ENCODE peak calls at places on chromosomes 11 and 22, in nine cellular contexts. One of them, this sample, is unnamed.

GRCh38 chr22:45007946-45008852 is 1.6 kb downstream of the PHF21B start:
- DNase-seq in stomach: no peak
- DNase-seq in AG09309: no peak
- DNase-seq in transverse colon: no peak
- DNase-seq in spleen: no peak
- DNase-seq in breast epithelium: no peak
- DNase-seq in CD8-positive, alpha-beta T cell: no peak
- DNase-seq in colonic mucosa: no peak
- DNase-seq in HFF-Myc: no peak
- DNase-seq in this sample: no peak

GRCh38 chr22:44622147-44622427 is 79.9 kb upstream of the PRR5 start:
- DNase-seq in stomach: no peak
- DNase-seq in AG09309: no peak
- DNase-seq in transverse colon: no peak
- DNase-seq in spleen: peak
- DNase-seq in breast epithelium: no peak
- DNase-seq in CD8-positive, alpha-beta T cell: no peak
- DNase-seq in colonic mucosa: no peak
- DNase-seq in HFF-Myc: no peak
- DNase-seq in this sample: no peak

GRCh38 chr11:76161261-76161961 is 44.9 kb downstream of the WNT11 start:
- DNase-seq in stomach: no peak
- DNase-seq in AG09309: no peak
- DNase-seq in transverse colon: no peak
- DNase-seq in spleen: peak
- DNase-seq in breast epithelium: no peak
- DNase-seq in CD8-positive, alpha-beta T cell: no peak
- DNase-seq in colonic mucosa: no peak
- DNase-seq in HFF-Myc: peak
- DNase-seq in this sample: no peak

GRCh38 chr11:123065634-123066033 is 3.7 kb upstream of the HSPA8 start:
- DNase-seq in stomach: no peak
- DNase-seq in AG09309: peak
- DNase-seq in transverse colon: no peak
- DNase-seq in spleen: no peak
- DNase-seq in breast epithelium: no peak
- DNase-seq in CD8-positive, alpha-beta T cell: no peak
- DNase-seq in colonic mucosa: no peak
- DNase-seq in HFF-Myc: no peak
- DNase-seq in this sample: no peak

GRCh38 chr11:31106963-31107576 is 262.5 kb downstream of the DCDC1 start:
- DNase-seq in stomach: peak
- DNase-seq in AG09309: no peak
- DNase-seq in transverse colon: peak
- DNase-seq in spleen: no peak
- DNase-seq in breast epithelium: peak
- DNase-seq in CD8-positive, alpha-beta T cell: peak
- DNase-seq in colonic mucosa: peak
- DNase-seq in HFF-Myc: no peak
- DNase-seq in this sample: peak

GRCh38 chr11:120235024-120235628 is 4.8 kb upstream of the POU2F3 start:
- DNase-seq in stomach: peak
- DNase-seq in AG09309: no peak
- DNase-seq in transverse colon: peak
- DNase-seq in spleen: no peak
- DNase-seq in breast epithelium: peak
- DNase-seq in CD8-positive, alpha-beta T cell: peak
- DNase-seq in colonic mucosa: peak
- DNase-seq in HFF-Myc: no peak
- DNase-seq in this sample: peak

GRCh38 chr22:32684822-32685187 is 116.7 kb upstream of the TIMP3 start:
- DNase-seq in stomach: no peak
- DNase-seq in AG09309: no peak
- DNase-seq in transverse colon: no peak
- DNase-seq in spleen: no peak
- DNase-seq in breast epithelium: no peak
- DNase-seq in CD8-positive, alpha-beta T cell: no peak
- DNase-seq in colonic mucosa: no peak
- DNase-seq in HFF-Myc: no peak
- DNase-seq in this sample: no peak

GRCh38 chr11:74138572-74138971 is 32.2 kb downstream of the C2CD3 start:
- DNase-seq in stomach: no peak
- DNase-seq in AG09309: peak
- DNase-seq in transverse colon: no peak
- DNase-seq in spleen: no peak
- DNase-seq in breast epithelium: peak
- DNase-seq in CD8-positive, alpha-beta T cell: no peak
- DNase-seq in colonic mucosa: peak
- DNase-seq in HFF-Myc: peak
- DNase-seq in this sample: no peak

GRCh38 chr22:24686280-24686679 is 83.3 kb downstream of the GGT1 start:
- DNase-seq in stomach: no peak
- DNase-seq in AG09309: no peak
- DNase-seq in transverse colon: no peak
- DNase-seq in spleen: no peak
- DNase-seq in breast epithelium: no peak
- DNase-seq in CD8-positive, alpha-beta T cell: no peak
- DNase-seq in colonic mucosa: no peak
- DNase-seq in HFF-Myc: no peak
- DNase-seq in this sample: no peak
- H3K4me3 ChIP-seq in stomach: peak
- H3K4me3 ChIP-seq in AG09309: no peak
- H3K4me3 ChIP-seq in transverse colon: no peak
- H3K4me3 ChIP-seq in spleen: no peak
- H3K4me3 ChIP-seq in breast epithelium: no peak
- H3K4me3 ChIP-seq in CD8-positive, alpha-beta T cell: no peak
- H3K4me3 ChIP-seq in colonic mucosa: no peak
- H3K4me3 ChIP-seq in HFF-Myc: no peak
- H3K4me3 ChIP-seq in this sample: no peak

GRCh38 chr22:30637701-30638114 is 2.1 kb downstream of the SLC35E4 start:
- DNase-seq in stomach: no peak
- DNase-seq in AG09309: no peak
- DNase-seq in transverse colon: no peak
- DNase-seq in spleen: no peak
- DNase-seq in breast epithelium: no peak
- DNase-seq in CD8-positive, alpha-beta T cell: no peak
- DNase-seq in colonic mucosa: no peak
- DNase-seq in HFF-Myc: no peak
- DNase-seq in this sample: no peak

GRCh38 chr22:30636226-30637077 is 871 bp downstream of the SLC35E4 start:
- DNase-seq in stomach: peak
- DNase-seq in AG09309: no peak
- DNase-seq in transverse colon: peak
- DNase-seq in spleen: peak
- DNase-seq in breast epithelium: peak
- DNase-seq in CD8-positive, alpha-beta T cell: peak
- DNase-seq in colonic mucosa: peak
- DNase-seq in HFF-Myc: no peak
- DNase-seq in this sample: no peak

GRCh38 chr22:30640361-30640760 is 4.8 kb downstream of the SLC35E4 start:
- DNase-seq in stomach: no peak
- DNase-seq in AG09309: no peak
- DNase-seq in transverse colon: no peak
- DNase-seq in spleen: no peak
- DNase-seq in breast epithelium: no peak
- DNase-seq in CD8-positive, alpha-beta T cell: no peak
- DNase-seq in colonic mucosa: no peak
- DNase-seq in HFF-Myc: no peak
- DNase-seq in this sample: no peak

GRCh38 chr22:30634477-30635233 is 926 bp upstream of the SLC35E4 start:
- DNase-seq in stomach: peak
- DNase-seq in AG09309: peak
- DNase-seq in transverse colon: peak
- DNase-seq in spleen: peak
- DNase-seq in breast epithelium: peak
- DNase-seq in CD8-positive, alpha-beta T cell: peak
- DNase-seq in colonic mucosa: peak
- DNase-seq in HFF-Myc: peak
- DNase-seq in this sample: peak

DNA sequence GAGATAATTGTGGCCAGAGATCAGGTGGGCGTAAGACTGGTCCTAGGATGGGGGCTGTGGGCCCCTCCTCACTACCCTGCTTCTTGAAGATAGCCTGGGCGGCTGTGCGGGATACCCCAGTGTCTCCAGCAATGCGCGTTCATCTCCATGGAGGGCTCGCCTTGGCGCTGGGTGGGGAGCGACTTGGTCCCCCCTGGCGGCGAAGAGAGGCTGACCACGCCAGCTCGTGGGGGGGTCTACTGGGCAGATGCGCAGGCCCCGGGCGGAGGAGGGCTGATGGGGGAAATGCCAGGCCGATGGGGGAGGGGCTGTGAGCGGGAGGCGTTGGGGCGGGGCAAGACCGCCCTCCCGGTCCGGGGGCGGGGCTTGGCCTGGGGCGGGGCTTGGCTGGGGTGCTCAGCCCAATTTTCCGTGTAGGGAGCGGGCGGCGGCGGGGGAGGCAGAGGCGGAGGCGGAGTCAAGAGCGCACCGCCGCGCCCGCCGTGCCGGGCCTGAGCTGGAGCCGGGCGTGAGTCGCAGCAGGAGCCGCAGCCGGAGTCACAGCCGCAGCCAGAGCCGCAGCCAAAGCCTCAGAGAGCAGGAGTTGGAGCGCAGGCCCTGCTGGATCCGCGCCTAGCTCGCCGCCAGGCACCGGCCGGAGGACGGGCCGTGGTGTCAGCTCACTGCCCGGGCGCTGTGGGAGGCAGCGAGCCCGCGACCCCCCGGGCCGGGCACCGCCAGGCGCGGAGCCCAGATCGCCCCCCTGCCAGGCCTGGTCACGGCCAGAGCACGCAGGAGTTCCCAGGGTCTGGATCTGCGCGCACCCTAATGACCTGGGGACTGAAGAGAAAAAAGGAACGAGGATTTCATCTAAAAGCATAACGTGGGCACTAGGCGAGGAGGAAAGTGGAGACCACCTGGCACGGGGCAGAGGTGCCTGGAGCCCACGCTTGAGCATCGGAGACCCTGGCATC is at the start of gene SLC35E4:
- DNase-seq in stomach: peak
- DNase-seq in AG09309: peak
- DNase-seq in transverse colon: peak
- DNase-seq in spleen: peak
- DNase-seq in breast epithelium: peak
- DNase-seq in CD8-positive, alpha-beta T cell: peak
- DNase-seq in colonic mucosa: peak
- DNase-seq in HFF-Myc: peak
- DNase-seq in this sample: peak
- TF ChIP-seq CTCF in stomach: no peak
- TF ChIP-seq CTCF in AG09309: peak
- TF ChIP-seq CTCF in transverse colon: peak
- TF ChIP-seq CTCF in spleen: peak
- TF ChIP-seq CTCF in breast epithelium: peak
- TF ChIP-seq CTCF in CD8-positive, alpha-beta T cell: no peak
- TF ChIP-seq CTCF in colonic mucosa: no peak
- TF ChIP-seq CTCF in HFF-Myc: peak
- TF ChIP-seq CTCF in this sample: peak

GRCh38 chr22:37186997-37187522 is 987 bp downstream of the C1QTNF6 start:
- DNase-seq in stomach: no peak
- DNase-seq in AG09309: no peak
- DNase-seq in transverse colon: no peak
- DNase-seq in spleen: peak
- DNase-seq in breast epithelium: no peak
- DNase-seq in CD8-positive, alpha-beta T cell: no peak
- DNase-seq in colonic mucosa: no peak
- DNase-seq in HFF-Myc: no peak
- DNase-seq in this sample: no peak

GRCh38 chr22:37187552-37187890 is 526 bp downstream of the C1QTNF6 start:
- DNase-seq in stomach: peak
- DNase-seq in AG09309: no peak
- DNase-seq in transverse colon: peak
- DNase-seq in spleen: no peak
- DNase-seq in breast epithelium: no peak
- DNase-seq in CD8-positive, alpha-beta T cell: no peak
- DNase-seq in colonic mucosa: peak
- DNase-seq in HFF-Myc: no peak
- DNase-seq in this sample: no peak

GRCh38 chr22:37186228-37186996 is 1.6 kb downstream of the C1QTNF6 start:
- DNase-seq in stomach: no peak
- DNase-seq in AG09309: peak
- DNase-seq in transverse colon: no peak
- DNase-seq in spleen: peak
- DNase-seq in breast epithelium: no peak
- DNase-seq in CD8-positive, alpha-beta T cell: no peak
- DNase-seq in colonic mucosa: no peak
- DNase-seq in HFF-Myc: no peak
- DNase-seq in this sample: peak

GRCh38 chr22:37189011-37189466 is 992 bp upstream of the C1QTNF6 start:
- DNase-seq in stomach: no peak
- DNase-seq in AG09309: no peak
- DNase-seq in transverse colon: no peak
- DNase-seq in spleen: no peak
- DNase-seq in breast epithelium: no peak
- DNase-seq in CD8-positive, alpha-beta T cell: no peak
- DNase-seq in colonic mucosa: no peak
- DNase-seq in HFF-Myc: no peak
- DNase-seq in this sample: no peak

DNA sequence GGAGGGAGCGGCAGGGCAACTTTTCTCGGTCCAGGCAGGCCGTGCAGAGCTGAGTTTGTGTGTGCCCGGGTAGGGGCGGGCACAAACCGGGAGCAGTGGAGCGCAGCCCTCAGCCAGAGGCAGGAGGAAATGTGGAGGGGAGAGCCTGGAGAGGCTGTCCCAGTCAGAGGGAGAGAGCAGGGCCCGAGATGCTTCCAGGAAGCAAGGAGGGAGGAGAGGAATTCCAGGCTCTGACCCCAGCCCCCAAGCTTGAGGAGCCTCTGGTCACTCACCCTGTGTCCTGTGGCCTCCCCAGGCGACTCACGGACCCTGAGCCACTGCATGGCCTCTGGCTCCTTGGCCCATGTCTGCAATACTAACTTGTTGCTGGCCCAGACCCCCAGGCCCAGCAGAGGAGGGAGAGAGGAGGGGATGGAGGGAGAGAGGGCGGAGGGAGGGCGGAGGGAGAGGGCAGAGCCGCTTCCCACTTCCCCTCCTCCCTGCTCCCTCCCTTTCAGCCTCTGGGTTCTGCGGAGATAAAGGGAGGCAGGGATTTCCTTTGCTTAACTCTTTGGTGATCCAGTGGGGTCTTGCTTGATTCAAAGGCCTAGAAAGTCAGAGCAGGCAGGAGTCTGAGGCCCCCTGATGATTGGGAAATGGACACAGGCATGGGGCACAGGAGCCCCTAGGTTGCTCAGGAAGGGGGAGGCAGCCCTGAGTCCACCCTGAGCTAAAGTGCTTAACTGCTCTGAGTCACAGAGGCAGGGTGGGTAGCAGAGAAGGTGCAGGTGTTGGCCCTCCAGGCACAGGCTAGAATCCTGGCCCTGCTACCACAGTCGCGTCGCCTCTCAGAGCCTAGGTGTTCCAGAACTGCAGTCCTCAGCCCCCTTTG is at the start of gene C1QTNF6:
- DNase-seq in stomach: peak
- DNase-seq in AG09309: no peak
- DNase-seq in transverse colon: no peak
- DNase-seq in spleen: peak
- DNase-seq in breast epithelium: no peak
- DNase-seq in CD8-positive, alpha-beta T cell: no peak
- DNase-seq in colonic mucosa: peak
- DNase-seq in HFF-Myc: no peak
- DNase-seq in this sample: no peak
- H3K4me3 ChIP-seq in stomach: peak
- H3K4me3 ChIP-seq in AG09309: peak
- H3K4me3 ChIP-seq in transverse colon: peak
- H3K4me3 ChIP-seq in spleen: no peak
- H3K4me3 ChIP-seq in breast epithelium: peak
- H3K4me3 ChIP-seq in CD8-positive, alpha-beta T cell: no peak
- H3K4me3 ChIP-seq in colonic mucosa: peak
- H3K4me3 ChIP-seq in HFF-Myc: peak
- H3K4me3 ChIP-seq in this sample: no peak

GRCh38 chr11:116579857-116580727 is 192.7 kb downstream of the BUD13 start:
- DNase-seq in stomach: no peak
- DNase-seq in AG09309: no peak
- DNase-seq in transverse colon: no peak
- DNase-seq in spleen: peak
- DNase-seq in breast epithelium: no peak
- DNase-seq in CD8-positive, alpha-beta T cell: no peak
- DNase-seq in colonic mucosa: no peak
- DNase-seq in HFF-Myc: no peak
- DNase-seq in this sample: no peak
- TF ChIP-seq CTCF in stomach: no peak
- TF ChIP-seq CTCF in AG09309: no peak
- TF ChIP-seq CTCF in transverse colon: no peak
- TF ChIP-seq CTCF in spleen: no peak
- TF ChIP-seq CTCF in breast epithelium: no peak
- TF ChIP-seq CTCF in CD8-positive, alpha-beta T cell: no peak
- TF ChIP-seq CTCF in colonic mucosa: no peak
- TF ChIP-seq CTCF in HFF-Myc: no peak
- TF ChIP-seq CTCF in this sample: no peak